ENCODE peak calls at places on chromosomes 6 and 20, in five cellular contexts. One of them, this sample, is unnamed.

GRCh38 chr20:17140894-17141293 is 85.9 kb upstream of the PCSK2 start:
- DNase-seq in fibroblast of villous mesenchyme: no peak
- DNase-seq in stimulated activated naive CD4-positive, alpha-beta T cell treated with Interleukin-2 at 50 U/mL for 16 hours: no peak
- DNase-seq in IMR-90: no peak
- DNase-seq in activated B cell treated with CpG ODN at 0.5 μM for 24 hours: no peak
- DNase-seq in this sample: no peak

GRCh38 chr20:63956664-63957003 is 418 bp upstream of the UCKL1 start:
- DNase-seq in stimulated activated naive CD4-positive, alpha-beta T cell treated with Interleukin-2 at 50 U/mL for 16 hours: no peak
- DNase-seq in activated B cell treated with CpG ODN at 0.5 μM for 24 hours: no peak
- DNase-seq in fibroblast of villous mesenchyme: no peak
- DNase-seq in IMR-90: no peak
- DNase-seq in this sample: no peak

GRCh38 chr6:112007805-112008204 is 46.1 kb upstream of the CCN6 start:
- DNase-seq in activated B cell treated with CpG ODN at 0.5 μM for 24 hours: no peak
- DNase-seq in stimulated activated naive CD4-positive, alpha-beta T cell treated with Interleukin-2 at 50 U/mL for 16 hours: no peak
- DNase-seq in fibroblast of villous mesenchyme: peak
- DNase-seq in IMR-90: peak
- DNase-seq in this sample: no peak

GRCh38 chr6:29708432-29709177 is 14.6 kb upstream of the HLA-F start:
- DNase-seq in fibroblast of villous mesenchyme: no peak
- DNase-seq in activated B cell treated with CpG ODN at 0.5 μM for 24 hours: no peak
- DNase-seq in stimulated activated naive CD4-positive, alpha-beta T cell treated with Interleukin-2 at 50 U/mL for 16 hours: peak
- DNase-seq in IMR-90: no peak
- DNase-seq in this sample: no peak

GRCh38 chr6:12112540-12113189 is 100.6 kb downstream of the HIVEP1 start:
- DNase-seq in fibroblast of villous mesenchyme: no peak
- DNase-seq in activated B cell treated with CpG ODN at 0.5 μM for 24 hours: no peak
- DNase-seq in IMR-90: no peak
- DNase-seq in stimulated activated naive CD4-positive, alpha-beta T cell treated with Interleukin-2 at 50 U/mL for 16 hours: no peak
- DNase-seq in this sample: no peak

GRCh38 chr6:92945799-92946198 is 473.6 kb downstream of the EPHA7 start:
- DNase-seq in fibroblast of villous mesenchyme: peak
- DNase-seq in activated B cell treated with CpG ODN at 0.5 μM for 24 hours: no peak
- DNase-seq in IMR-90: no peak
- DNase-seq in stimulated activated naive CD4-positive, alpha-beta T cell treated with Interleukin-2 at 50 U/mL for 16 hours: no peak
- DNase-seq in this sample: no peak

GRCh38 chr20:1513801-1514200 is 22.6 kb upstream of the SIRPB2 start:
- DNase-seq in stimulated activated naive CD4-positive, alpha-beta T cell treated with Interleukin-2 at 50 U/mL for 16 hours: no peak
- DNase-seq in fibroblast of villous mesenchyme: no peak
- DNase-seq in activated B cell treated with CpG ODN at 0.5 μM for 24 hours: no peak
- DNase-seq in IMR-90: no peak
- DNase-seq in this sample: no peak

GRCh38 chr20:50450961-50451752 is 59.0 kb upstream of the PTPN1 start:
- DNase-seq in fibroblast of villous mesenchyme: peak
- DNase-seq in IMR-90: peak
- DNase-seq in activated B cell treated with CpG ODN at 0.5 μM for 24 hours: no peak
- DNase-seq in stimulated activated naive CD4-positive, alpha-beta T cell treated with Interleukin-2 at 50 U/mL for 16 hours: no peak
- DNase-seq in this sample: peak

GRCh38 chr6:122400121-122400450 is 634 bp downstream of the HSF2 start:
- DNase-seq in fibroblast of villous mesenchyme: peak
- DNase-seq in IMR-90: no peak
- DNase-seq in stimulated activated naive CD4-positive, alpha-beta T cell treated with Interleukin-2 at 50 U/mL for 16 hours: no peak
- DNase-seq in activated B cell treated with CpG ODN at 0.5 μM for 24 hours: no peak
- DNase-seq in this sample: peak

This sample was measured in HepG2.